ENCODE peak calls at places on chromosomes 12 and 14, in ten cellular contexts. V, X, W, F, T, C, N, K, Z and D are unnamed samples.
A peak's percentile ranks its signal among the peaks of the same experiment; 100 is the strongest.

GRCh38 chr14:54252072-54252730 is 144.6 kb upstream of the CDKN3 start:
- DNase-seq in V (no peak), X (no peak), W (no peak), F (no peak), T (no peak), C (no peak), N (no peak), K (no peak), Z (no peak), D (no peak)

GRCh38 chr12:100758083-100758482 is 36.5 kb upstream of the ANO4 start:
- DNase-seq in V (no peak), X (no peak), W (no peak), F (no peak), T (no peak), C (no peak), N (no peak), K (no peak), Z (no peak), D (no peak)

GRCh38 chr12:26226119-26226518 is 30.7 kb downstream of the SSPN start:
- DNase-seq in V (no peak), X (no peak), W (peak; percentile 17), F (no peak), T (no peak), C (no peak), N (no peak), K (no peak), Z (no peak), D (no peak)

GRCh38 chr12:13573698-13574321 is 377.3 kb downstream of the EMP1 start:
- DNase-seq in V (no peak), X (no peak), W (no peak), F (no peak), T (no peak), C (no peak), N (no peak), K (no peak), Z (no peak), D (no peak)

GRCh38 chr14:59182641-59183040 is 5.8 kb upstream of the DAAM1 start:
- DNase-seq in V (no peak), X (no peak), W (no peak), F (no peak), T (no peak), C (no peak), N (no peak), K (no peak), Z (no peak), D (no peak)

GRCh38 chr12:124847113-124847512 is 16.6 kb downstream of the SCARB1 start:
- DNase-seq in V (no peak), X (no peak), W (no peak), F (no peak), T (no peak), C (peak; percentile 66), N (no peak), K (no peak), Z (no peak), D (no peak)

GRCh38 chr12:25768151-25768550 is 190.3 kb upstream of the RASSF8 start:
- DNase-seq in V (no peak), X (no peak), W (no peak), F (no peak), T (no peak), C (no peak), N (no peak), K (no peak), Z (no peak), D (no peak)

GRCh38 chr14:53183611-53184010 is 30.5 kb upstream of the DDHD1 start:
- DNase-seq in V (no peak), X (no peak), W (no peak), F (no peak), T (no peak), C (no peak), N (no peak), K (no peak), Z (no peak), D (no peak)

GRCh38 chr14:51849095-51849494 is 11.3 kb upstream of the GNG2 start:
- DNase-seq in V (no peak), X (no peak), W (no peak), F (no peak), T (no peak), C (no peak), N (no peak), K (no peak), Z (no peak), D (no peak)

GRCh38 chr14:34911209-34912150 is 36.3 kb upstream of the BAZ1A start:
- DNase-seq in V (no peak), X (no peak), W (no peak), F (no peak), T (no peak), C (no peak), N (no peak), K (no peak), Z (no peak), D (no peak)

GRCh38 chr14:38078393-38078792 is 129.3 kb upstream of the SSTR1 start:
- DNase-seq in V (no peak), X (no peak), W (no peak), F (no peak), T (peak; percentile 64), C (peak; percentile 30), N (no peak), K (peak; percentile 22), Z (no peak), D (no peak)

GRCh38 chr14:104078031-104078455 is 7.5 kb upstream of the ASPG start:
- DNase-seq in V (peak; percentile 76), X (peak; percentile 95), W (peak; percentile 59), F (peak; percentile 13), T (peak; percentile 65), C (peak; percentile 94), N (peak; percentile 58), K (peak; percentile 78), Z (peak; percentile 78), D (peak; percentile 80)

GRCh38 chr14:70317969-70318634 is 41.4 kb downstream of the COX16 start:
- DNase-seq in V (no peak), X (peak; percentile 22), W (peak; percentile 46), F (no peak), T (no peak), C (peak; percentile 47), N (no peak), K (no peak), Z (peak; percentile 30), D (peak; percentile 34)

GRCh38 chr14:93787465-93788306 is 599 bp downstream of the PRIMA1 start:
- DNase-seq in V (no peak), X (no peak), W (no peak), F (no peak), T (no peak), C (no peak), N (no peak), K (no peak), Z (no peak), D (no peak)

GRCh38 chr14:47240755-47241437 is 434.5 kb downstream of the MDGA2 start:
- DNase-seq in V (no peak), X (no peak), W (no peak), F (no peak), T (no peak), C (no peak), N (no peak), K (no peak), Z (no peak), D (no peak)

GRCh38 chr12:24730461-24730896 is 218.4 kb downstream of the BCAT1 start:
- DNase-seq in V (no peak), X (no peak), W (no peak), F (no peak), T (no peak), C (no peak), N (no peak), K (no peak), Z (no peak), D (no peak)

GRCh38 chr12:93572712-93573551 is 457 bp downstream of the SOCS2 start:
- DNase-seq in V (no peak), X (peak; percentile 41), W (no peak), F (no peak), T (no peak), C (no peak), N (peak; percentile 3), K (no peak), Z (peak; percentile 40), D (no peak)

GRCh38 chr14:73763396-73763795 is 49.2 kb upstream of the PNMA1 start:
- DNase-seq in V (no peak), X (no peak), W (no peak), F (no peak), T (no peak), C (no peak), N (no peak), K (no peak), Z (no peak), D (no peak)

GRCh38 chr12:102227954-102228353 is 30.3 kb upstream of the PMCH start:
- DNase-seq in V (no peak), X (no peak), W (no peak), F (no peak), T (no peak), C (no peak), N (no peak), K (no peak), Z (no peak), D (no peak)

GRCh38 chr14:103123128-103123633 is at the start of gene TNFAIP2:
- DNase-seq in V (no peak), X (peak; percentile 73), W (no peak), F (no peak), T (no peak), C (no peak), N (no peak), K (no peak), Z (no peak), D (no peak)

GRCh38 chr14:98754343-98755025 is 517.5 kb downstream of the BCL11B start:
- DNase-seq in V (no peak), X (no peak), W (no peak), F (no peak), T (no peak), C (no peak), N (no peak), K (no peak), Z (no peak), D (no peak)

GRCh38 chr14:22882529-22883190 is 362 bp upstream of the REM2 start:
- DNase-seq in V (no peak), X (no peak), W (no peak), F (peak; percentile 33), T (peak; percentile 18), C (peak; percentile 50), N (no peak), K (peak; percentile 14), Z (peak; percentile 22), D (peak; percentile 20)

GRCh38 chr12:3167636-3168035 is 90.5 kb downstream of the TSPAN9 start:
- DNase-seq in V (no peak), X (no peak), W (no peak), F (no peak), T (no peak), C (no peak), N (no peak), K (no peak), Z (no peak), D (no peak)

GRCh38 chr12:116528067-116528466 is 31.1 kb upstream of the MAP1LC3B2 start:
- DNase-seq in V (no peak), X (no peak), W (no peak), F (no peak), T (no peak), C (no peak), N (no peak), K (no peak), Z (no peak), D (no peak)

GRCh38 chr12:65535951-65536350 is 257.5 kb downstream of the MSRB3 start:
- DNase-seq in V (no peak), X (no peak), W (no peak), F (no peak), T (no peak), C (no peak), N (no peak), K (no peak), Z (no peak), D (no peak)

GRCh38 chr14:61570188-61570960 is 124.9 kb upstream of the HIF1A start:
- DNase-seq in V (no peak), X (no peak), W (no peak), F (no peak), T (no peak), C (no peak), N (no peak), K (no peak), Z (no peak), D (no peak)

GRCh38 chr12:2494490-2495192 is 300.1 kb upstream of the FKBP4 start:
- DNase-seq in V (no peak), X (no peak), W (no peak), F (no peak), T (no peak), C (no peak), N (no peak), K (no peak), Z (no peak), D (no peak)

GRCh38 chr12:121030576-121031212 is 8.4 kb downstream of the OASL start:
- DNase-seq in V (no peak), X (no peak), W (no peak), F (no peak), T (no peak), C (no peak), N (no peak), K (no peak), Z (no peak), D (no peak)